ENCODE peak calls at places on chromosomes 2 and 18, in six cellular contexts. One of them, this sample, is unnamed.

GRCh38 chr2:95059656-95060370 is 34.3 kb downstream of the MAL start:
- DNase-seq in H54: no peak
- DNase-seq in A549: no peak
- DNase-seq in endothelial cell of umbilical vein: no peak
- DNase-seq in GM12891: no peak
- DNase-seq in Peyer's patch: peak
- DNase-seq in this sample: no peak

GRCh38 chr2:68766378-68766845 is 31.8 kb downstream of the ARHGAP25 start:
- DNase-seq in endothelial cell of umbilical vein: peak
- DNase-seq in Peyer's patch: peak
- DNase-seq in A549: no peak
- DNase-seq in H54: no peak
- DNase-seq in GM12891: no peak
- DNase-seq in this sample: no peak

GRCh38 chr18:3380384-3380961 is 69.5 kb upstream of the TGIF1 start:
- DNase-seq in H54: no peak
- DNase-seq in A549: peak
- DNase-seq in endothelial cell of umbilical vein: peak
- DNase-seq in GM12891: no peak
- DNase-seq in Peyer's patch: no peak
- DNase-seq in this sample: no peak

GRCh38 chr18:57644540-57644939 is 22.9 kb upstream of the NARS1 start:
- DNase-seq in GM12891: no peak
- DNase-seq in A549: peak
- DNase-seq in Peyer's patch: no peak
- DNase-seq in endothelial cell of umbilical vein: no peak
- DNase-seq in H54: no peak
- DNase-seq in this sample: peak

GRCh38 chr18:59459352-59460059 is 100.4 kb upstream of the LMAN1 start:
- DNase-seq in endothelial cell of umbilical vein: peak
- DNase-seq in H54: peak
- DNase-seq in Peyer's patch: no peak
- DNase-seq in A549: peak
- DNase-seq in GM12891: peak
- DNase-seq in this sample: peak

GRCh38 chr2:68368657-68369339 is 3.7 kb downstream of the PLEK start:
- DNase-seq in endothelial cell of umbilical vein: no peak
- DNase-seq in GM12891: no peak
- DNase-seq in Peyer's patch: no peak
- DNase-seq in A549: peak
- DNase-seq in H54: peak
- DNase-seq in this sample: no peak

GRCh38 chr2:191565647-191566198 is 112.2 kb upstream of the NABP1 start:
- DNase-seq in endothelial cell of umbilical vein: no peak
- DNase-seq in GM12891: no peak
- DNase-seq in A549: no peak
- DNase-seq in H54: no peak
- DNase-seq in Peyer's patch: peak
- DNase-seq in this sample: peak

GRCh38 chr2:235754381-235755207 is 260.8 kb downstream of the AGAP1 start:
- DNase-seq in A549: no peak
- DNase-seq in endothelial cell of umbilical vein: no peak
- DNase-seq in GM12891: no peak
- DNase-seq in H54: no peak
- DNase-seq in Peyer's patch: no peak
- DNase-seq in this sample: no peak

GRCh38 chr2:95020275-95021014 is 5.1 kb upstream of the MAL start:
- DNase-seq in endothelial cell of umbilical vein: no peak
- DNase-seq in GM12891: no peak
- DNase-seq in Peyer's patch: no peak
- DNase-seq in H54: no peak
- DNase-seq in A549: no peak
- DNase-seq in this sample: no peak

GRCh38 chr2:214103199-214104001 is 307.5 kb upstream of the VWC2L start:
- DNase-seq in Peyer's patch: no peak
- DNase-seq in H54: no peak
- DNase-seq in endothelial cell of umbilical vein: peak
- DNase-seq in GM12891: no peak
- DNase-seq in A549: no peak
- DNase-seq in this sample: no peak

GRCh38 chr18:26190506-26190905 is 35.7 kb upstream of the TAF4B start:
- DNase-seq in A549: no peak
- DNase-seq in endothelial cell of umbilical vein: no peak
- DNase-seq in Peyer's patch: peak
- DNase-seq in H54: no peak
- DNase-seq in GM12891: no peak
- DNase-seq in this sample: no peak

GRCh38 chr2:207148025-207148424 is 17.7 kb downstream of the KLF7 start:
- DNase-seq in endothelial cell of umbilical vein: peak
- DNase-seq in Peyer's patch: no peak
- DNase-seq in H54: no peak
- DNase-seq in GM12891: no peak
- DNase-seq in A549: no peak
- DNase-seq in this sample: no peak

GRCh38 chr18:58682429-58683069 is 11.3 kb downstream of the MALT1 start:
- DNase-seq in Peyer's patch: peak
- DNase-seq in endothelial cell of umbilical vein: peak
- DNase-seq in GM12891: no peak
- DNase-seq in A549: peak
- DNase-seq in H54: no peak
- DNase-seq in this sample: peak

GRCh38 chr2:221203846-221204245 is 368.3 kb downstream of the EPHA4 start:
- DNase-seq in GM12891: no peak
- DNase-seq in H54: no peak
- DNase-seq in A549: no peak
- DNase-seq in Peyer's patch: no peak
- DNase-seq in endothelial cell of umbilical vein: no peak
- DNase-seq in this sample: no peak

GRCh38 chr2:67209107-67209506 is 188.0 kb upstream of the ETAA1 start:
- DNase-seq in endothelial cell of umbilical vein: peak
- DNase-seq in A549: no peak
- DNase-seq in H54: no peak
- DNase-seq in Peyer's patch: no peak
- DNase-seq in GM12891: no peak
- DNase-seq in this sample: no peak

GRCh38 chr18:31429623-31430022 is 17.9 kb upstream of the DSG3 start:
- DNase-seq in GM12891: no peak
- DNase-seq in A549: peak
- DNase-seq in endothelial cell of umbilical vein: no peak
- DNase-seq in H54: peak
- DNase-seq in Peyer's patch: peak
- DNase-seq in this sample: no peak

GRCh38 chr2:121810959-121811853 is 55.8 kb downstream of the TSN start:
- DNase-seq in GM12891: no peak
- DNase-seq in Peyer's patch: peak
- DNase-seq in A549: peak
- DNase-seq in endothelial cell of umbilical vein: peak
- DNase-seq in H54: peak
- DNase-seq in this sample: peak

GRCh38 chr18:79853303-79853992 is 55.7 kb downstream of the KCNG2 start:
- DNase-seq in A549: no peak
- DNase-seq in H54: no peak
- DNase-seq in GM12891: no peak
- DNase-seq in Peyer's patch: no peak
- DNase-seq in endothelial cell of umbilical vein: no peak
- DNase-seq in this sample: no peak

GRCh38 chr2:85255813-85256581 is 71.8 kb downstream of the TGOLN2 start:
- DNase-seq in GM12891: no peak
- DNase-seq in A549: no peak
- DNase-seq in Peyer's patch: no peak
- DNase-seq in H54: no peak
- DNase-seq in endothelial cell of umbilical vein: peak
- DNase-seq in this sample: no peak

GRCh38 chr2:135256531-135257258 is 204.6 kb downstream of the RAB3GAP1 start:
- DNase-seq in GM12891: no peak
- DNase-seq in Peyer's patch: no peak
- DNase-seq in endothelial cell of umbilical vein: no peak
- DNase-seq in A549: no peak
- DNase-seq in H54: no peak
- DNase-seq in this sample: no peak

GRCh38 chr2:229575569-229576315 is 138.6 kb downstream of the DNER start:
- DNase-seq in H54: no peak
- DNase-seq in endothelial cell of umbilical vein: no peak
- DNase-seq in Peyer's patch: no peak
- DNase-seq in A549: no peak
- DNase-seq in GM12891: no peak
- DNase-seq in this sample: no peak

GRCh38 chr18:35949903-35950627 is 22.4 kb upstream of the RMP24 start:
- DNase-seq in A549: peak
- DNase-seq in endothelial cell of umbilical vein: peak
- DNase-seq in GM12891: peak
- DNase-seq in H54: peak
- DNase-seq in Peyer's patch: peak
- DNase-seq in this sample: peak

GRCh38 chr2:29041161-29041660 is 33.1 kb downstream of the PCARE start:
- DNase-seq in Peyer's patch: no peak
- DNase-seq in endothelial cell of umbilical vein: no peak
- DNase-seq in H54: no peak
- DNase-seq in A549: no peak
- DNase-seq in GM12891: no peak
- DNase-seq in this sample: no peak

GRCh38 chr2:239178954-239179353 is 221.9 kb downstream of the HDAC4 start:
- DNase-seq in H54: no peak
- DNase-seq in A549: no peak
- DNase-seq in Peyer's patch: peak
- DNase-seq in endothelial cell of umbilical vein: no peak
- DNase-seq in GM12891: no peak
- DNase-seq in this sample: no peak

GRCh38 chr2:143476421-143477084 is 347.3 kb downstream of the ARHGAP15 start:
- DNase-seq in GM12891: no peak
- DNase-seq in endothelial cell of umbilical vein: no peak
- DNase-seq in H54: no peak
- DNase-seq in Peyer's patch: no peak
- DNase-seq in A549: no peak
- DNase-seq in this sample: no peak

GRCh38 chr2:23630111-23630480 is 245.1 kb downstream of the KLHL29 start:
- DNase-seq in endothelial cell of umbilical vein: no peak
- DNase-seq in GM12891: no peak
- DNase-seq in Peyer's patch: no peak
- DNase-seq in A549: no peak
- DNase-seq in H54: no peak
- DNase-seq in this sample: no peak

GRCh38 chr2:130785466-130786055 is 30.2 kb downstream of the AMER3 start:
- DNase-seq in GM12891: no peak
- DNase-seq in H54: no peak
- DNase-seq in Peyer's patch: no peak
- DNase-seq in A549: no peak
- DNase-seq in endothelial cell of umbilical vein: no peak
- DNase-seq in this sample: no peak

GRCh38 chr2:71843391-71843850 is 304.2 kb downstream of the CYP26B1 start:
- DNase-seq in H54: peak
- DNase-seq in A549: peak
- DNase-seq in GM12891: no peak
- DNase-seq in endothelial cell of umbilical vein: peak
- DNase-seq in Peyer's patch: no peak
- DNase-seq in this sample: no peak

GRCh38 chr2:145811467-145812162 is 1291.7 kb upstream of the ZEB2 start:
- DNase-seq in Peyer's patch: no peak
- DNase-seq in endothelial cell of umbilical vein: peak
- DNase-seq in A549: no peak
- DNase-seq in H54: no peak
- DNase-seq in GM12891: no peak
- DNase-seq in this sample: no peak

GRCh38 chr2:145815933-145816332 is 1296.0 kb upstream of the ZEB2 start:
- DNase-seq in GM12891: no peak
- DNase-seq in H54: no peak
- DNase-seq in endothelial cell of umbilical vein: no peak
- DNase-seq in Peyer's patch: no peak
- DNase-seq in A549: no peak
- DNase-seq in this sample: no peak

GRCh38 chr2:145807978-145808377 is 1288.1 kb upstream of the ZEB2 start:
- DNase-seq in A549: no peak
- DNase-seq in GM12891: no peak
- DNase-seq in endothelial cell of umbilical vein: no peak
- DNase-seq in Peyer's patch: no peak
- DNase-seq in H54: no peak
- DNase-seq in this sample: no peak

GRCh38 chr2:145812163-145812554 is 1292.2 kb upstream of the ZEB2 start:
- DNase-seq in H54: no peak
- DNase-seq in GM12891: no peak
- DNase-seq in Peyer's patch: no peak
- DNase-seq in endothelial cell of umbilical vein: peak
- DNase-seq in A549: no peak
- DNase-seq in this sample: no peak

GRCh38 chr2:145813481-145813880 is 1293.6 kb upstream of the ZEB2 start:
- DNase-seq in A549: no peak
- DNase-seq in endothelial cell of umbilical vein: peak
- DNase-seq in Peyer's patch: no peak
- DNase-seq in GM12891: no peak
- DNase-seq in H54: no peak
- DNase-seq in this sample: no peak
- TF ChIP-seq POLR2A in A549: no peak
- TF ChIP-seq POLR2A in endothelial cell of umbilical vein: no peak
- TF ChIP-seq POLR2A in Peyer's patch: no peak
- TF ChIP-seq POLR2A in GM12891: no peak
- TF ChIP-seq POLR2A in H54: no peak
- TF ChIP-seq POLR2A in this sample: no peak

GRCh38 chr18:77088977-77089795 is 43.4 kb downstream of the MBP start:
- DNase-seq in A549: no peak
- DNase-seq in Peyer's patch: no peak
- DNase-seq in H54: no peak
- DNase-seq in GM12891: no peak
- DNase-seq in endothelial cell of umbilical vein: no peak
- DNase-seq in this sample: no peak
- TF ChIP-seq POLR2A in A549: no peak
- TF ChIP-seq POLR2A in Peyer's patch: no peak
- TF ChIP-seq POLR2A in H54: no peak
- TF ChIP-seq POLR2A in GM12891: no peak
- TF ChIP-seq POLR2A in endothelial cell of umbilical vein: no peak
- TF ChIP-seq POLR2A in this sample: no peak

GRCh38 chr2:43161650-43162542 is 64.5 kb downstream of the ZFP36L2 start:
- DNase-seq in GM12891: no peak
- DNase-seq in A549: no peak
- DNase-seq in H54: no peak
- DNase-seq in endothelial cell of umbilical vein: no peak
- DNase-seq in Peyer's patch: peak
- DNase-seq in this sample: no peak
- TF ChIP-seq POLR2A in GM12891: no peak
- TF ChIP-seq POLR2A in A549: no peak
- TF ChIP-seq POLR2A in H54: no peak
- TF ChIP-seq POLR2A in endothelial cell of umbilical vein: no peak
- TF ChIP-seq POLR2A in Peyer's patch: peak
- TF ChIP-seq POLR2A in this sample: no peak

DNA sequence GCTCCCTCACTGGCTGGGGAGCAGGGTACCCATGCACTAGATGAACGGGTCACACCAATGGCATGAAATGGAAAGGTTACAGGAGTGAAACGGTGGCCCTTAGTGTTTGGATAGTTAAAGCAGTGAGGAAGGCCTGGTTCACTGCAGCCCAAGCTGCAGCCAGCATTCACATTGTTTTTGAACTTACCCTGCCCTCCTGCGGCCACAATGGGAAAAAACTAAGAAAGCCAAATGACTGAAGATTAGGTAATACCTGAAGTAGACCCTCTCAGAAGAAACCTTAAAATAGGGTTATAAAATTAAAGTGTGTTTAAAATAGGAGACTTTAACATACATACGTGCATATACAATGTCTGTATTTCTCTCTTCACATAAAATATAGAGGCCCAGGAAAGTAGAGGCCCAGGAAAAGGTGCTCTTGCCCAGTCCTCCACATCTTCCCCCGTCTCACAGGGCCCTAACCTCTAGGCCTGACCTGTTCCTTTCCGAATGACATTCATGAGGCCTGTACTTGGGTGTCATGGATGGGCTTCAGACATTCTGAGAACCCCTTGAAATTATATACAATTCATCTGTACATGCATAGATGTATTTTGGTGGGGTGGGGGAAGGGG is 33.3 kb downstream of the DOK1 start:
- DNase-seq in Peyer's patch: peak
- DNase-seq in endothelial cell of umbilical vein: peak
- DNase-seq in A549: peak
- DNase-seq in H54: no peak
- DNase-seq in GM12891: no peak
- DNase-seq in this sample: peak
- TF ChIP-seq POLR2A in Peyer's patch: no peak
- TF ChIP-seq POLR2A in endothelial cell of umbilical vein: no peak
- TF ChIP-seq POLR2A in A549: no peak
- TF ChIP-seq POLR2A in H54: no peak
- TF ChIP-seq POLR2A in GM12891: no peak
- TF ChIP-seq POLR2A in this sample: no peak

This sample was measured in erythroblast.